ENCODE peak calls at places on chromosome 16, in nine cellular contexts. U, D, N, Q, M, T, J, B and L are unnamed samples. For H3K4me1, the result is how much of the 10 kb centered on the place peaks cover.

GRCh38 chr16:1363501-1364041 is 11.8 kb downstream of the GNPTG start:
- DNase-seq in U (peak), D (peak), N (peak), Q (peak), M (peak), T (no peak), J (peak), B (no peak), L (peak)

GRCh38 chr16:35639233-35640205 is 2180.1 kb downstream of the TP53TG3F start:
- DNase-seq in U (no peak), D (no peak), N (no peak), Q (no peak), M (no peak), T (no peak), J (no peak), B (no peak), L (no peak)

GRCh38 chr16:5826332-5826731 is 728.7 kb upstream of the EEF2KMT start:
- DNase-seq in U (no peak), D (no peak), N (no peak), Q (no peak), M (no peak), T (no peak), J (no peak), B (no peak), L (no peak)

GRCh38 chr16:57123216-57123968 is 31.0 kb downstream of the CPNE2 start:
- DNase-seq in U (no peak), D (no peak), N (no peak), Q (no peak), M (no peak), T (no peak), J (no peak), B (no peak), L (no peak)

GRCh38 chr16:87017388-87018012 is 299.7 kb downstream of the C16orf95 start:
- DNase-seq in U (no peak), D (no peak), N (peak), Q (peak), M (peak), T (peak), J (peak), B (no peak), L (peak)

GRCh38 chr16:89493776-89494175 is 3.4 kb upstream of the ANKRD11 start:
- DNase-seq in U (no peak), D (no peak), N (no peak), Q (no peak), M (no peak), T (no peak), J (no peak), B (no peak), L (no peak)

GRCh38 chr16:56657555-56658430 is at the start of gene MT1F:
- DNase-seq in U (peak), D (peak), N (peak), Q (peak), M (peak), T (peak), J (peak), B (no peak), L (peak)

GRCh38 chr16:84502581-84502980 is 1.9 kb downstream of the MEAK7 start:
- DNase-seq in U (no peak), D (no peak), N (no peak), Q (no peak), M (peak), T (peak), J (no peak), B (no peak), L (no peak)

GRCh38 chr16:80580109-80580832 is 39.5 kb downstream of the DYNLRB2 start:
- DNase-seq in U (no peak), D (no peak), N (no peak), Q (no peak), M (peak), T (peak), J (no peak), B (peak), L (no peak)

GRCh38 chr16:76676356-76676755 is 399.2 kb downstream of the CNTNAP4 start:
- DNase-seq in U (no peak), D (no peak), N (peak), Q (peak), M (peak), T (no peak), J (no peak), B (no peak), L (no peak)

GRCh38 chr16:90046122-90046970 is 27.1 kb upstream of the DBNDD1 start:
- DNase-seq in U (no peak), D (no peak), N (peak), Q (peak), M (no peak), T (no peak), J (no peak), B (no peak), L (no peak)

GRCh38 chr16:17770104-17770503 is 299.3 kb upstream of the XYLT1 start:
- DNase-seq in U (no peak), D (no peak), N (peak), Q (peak), M (no peak), T (no peak), J (no peak), B (no peak), L (no peak)

GRCh38 chr16:29665294-29666077 is 2.4 kb downstream of the SPN start:
- DNase-seq in U (no peak), D (no peak), N (no peak), Q (peak), M (no peak), T (no peak), J (no peak), B (no peak), L (no peak)

GRCh38 chr16:123971-124370 is 14.5 kb downstream of the NPRL3 start:
- DNase-seq in U (no peak), D (no peak), N (no peak), Q (no peak), M (no peak), T (no peak), J (no peak), B (no peak), L (no peak)

GRCh38 chr16:57475711-57476339 is 10.5 kb downstream of the DOK4 start:
- DNase-seq in U (no peak), D (peak), N (peak), Q (peak), M (peak), T (peak), J (peak), B (no peak), L (peak)

GRCh38 chr16:17509194-17509593 is 38.4 kb upstream of the XYLT1 start:
- DNase-seq in U (no peak), D (no peak), N (peak), Q (no peak), M (no peak), T (peak), J (no peak), B (no peak), L (no peak)

GRCh38 chr16:52629296-52629695 is 82.4 kb upstream of the TOX3 start:
- DNase-seq in U (no peak), D (no peak), N (no peak), Q (no peak), M (no peak), T (no peak), J (no peak), B (no peak), L (no peak)

GRCh38 chr16:28597692-28598261 is 927 bp upstream of the SULT1A2 start:
- DNase-seq in U (peak), D (peak), N (peak), Q (peak), M (no peak), T (no peak), J (peak), B (no peak), L (no peak)

GRCh38 chr16:26196806-26197205 is 505.0 kb downstream of the HS3ST4 start:
- DNase-seq in U (no peak), D (no peak), N (no peak), Q (no peak), M (no peak), T (no peak), J (no peak), B (no peak), L (no peak)

DNA sequence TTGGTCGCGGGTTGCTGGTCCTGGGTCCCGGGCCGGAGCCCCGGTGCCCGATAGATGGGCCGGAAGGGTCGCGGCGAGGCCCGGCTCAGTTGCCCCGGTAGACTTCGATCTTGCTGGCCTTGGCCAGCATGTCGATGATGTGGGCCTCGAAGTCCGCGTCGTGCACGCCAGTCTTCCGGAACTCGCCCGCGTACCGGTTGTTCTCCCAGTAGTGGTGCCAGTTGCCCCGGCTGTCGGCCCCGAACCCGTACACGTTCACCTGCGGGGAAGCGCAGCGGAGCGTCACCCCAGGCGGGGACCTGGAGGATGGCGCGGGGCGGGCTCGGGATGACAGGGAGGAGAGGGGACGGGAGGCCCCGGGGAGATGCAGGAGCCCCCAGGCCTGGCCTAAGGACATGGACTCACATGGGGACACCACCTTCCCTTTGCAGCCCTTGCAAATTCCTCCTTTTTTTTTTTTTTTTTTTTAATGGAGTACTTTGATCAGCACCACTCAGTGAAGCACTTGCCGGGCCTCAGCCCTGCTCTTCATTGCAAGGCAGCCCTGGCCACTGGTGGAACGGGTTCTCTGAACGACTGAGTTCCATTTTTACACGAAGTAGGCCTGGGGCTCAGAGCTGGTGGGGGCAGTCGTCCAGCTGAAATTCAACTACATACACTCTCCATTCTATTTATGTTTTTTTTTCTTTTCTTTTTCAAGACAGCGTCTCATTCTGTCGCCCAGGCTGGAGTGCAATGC is 35.1 kb downstream of the DDX19A start:
- DNase-seq in U (no peak), D (no peak), N (no peak), Q (no peak), M (no peak), T (no peak), J (no peak), B (no peak), L (no peak)
- H3K9ac ChIP-seq in U (peak), D (no peak), N (peak), Q (no peak), M (peak), T (peak), J (no peak), B (peak), L (peak)

GRCh38 chr16:85573696-85574641 is 39.2 kb upstream of the GSE1 start:
- DNase-seq in U (no peak), D (peak), N (no peak), Q (peak), M (no peak), T (peak), J (no peak), B (no peak), L (peak)
- H3K4me3 ChIP-seq in U (no peak), D (no peak), N (no peak), Q (no peak), M (no peak), T (peak), J (no peak), B (no peak), L (peak)

DNA sequence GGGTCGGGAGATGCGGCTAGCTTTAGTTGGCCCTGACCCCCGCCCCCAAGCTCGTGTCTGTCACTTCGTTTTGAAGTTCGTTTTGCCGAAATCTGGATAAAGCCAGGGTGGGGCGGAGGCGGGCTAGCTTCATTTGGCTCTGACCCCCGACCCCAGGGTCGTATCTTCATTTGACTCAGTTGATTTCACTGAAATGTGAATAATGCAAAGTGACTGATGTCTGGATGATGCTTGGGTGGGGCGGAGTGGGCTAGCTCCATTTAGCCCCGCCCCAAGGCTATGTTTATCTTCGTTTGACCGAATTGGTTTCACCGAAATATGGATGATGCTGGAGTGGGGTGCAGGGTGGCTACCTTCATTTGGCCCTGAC is 667 bp downstream of the PSMD7 start:
- DNase-seq in U (peak), D (no peak), N (peak), Q (no peak), M (peak), T (no peak), J (peak), B (no peak), L (peak)
- H3K4me1 ChIP-seq in U (under half), D (under half), N (under half), Q (under half), M (under half), T (under half), J (under half), B (under half), L (under half)

GRCh38 chr16:49698416-49698815 is 157.5 kb downstream of the ZNF423 start:
- DNase-seq in U (no peak), D (no peak), N (peak), Q (peak), M (no peak), T (peak), J (peak), B (no peak), L (no peak)

GRCh38 chr16:49698931-49699715 is 156.8 kb downstream of the ZNF423 start:
- DNase-seq in U (no peak), D (no peak), N (peak), Q (peak), M (no peak), T (peak), J (peak), B (no peak), L (no peak)

GRCh38 chr16:49695782-49696413 is 160.0 kb downstream of the ZNF423 start:
- DNase-seq in U (no peak), D (no peak), N (no peak), Q (no peak), M (no peak), T (no peak), J (no peak), B (no peak), L (no peak)

GRCh38 chr16:49696414-49697101 is 159.4 kb downstream of the ZNF423 start:
- DNase-seq in U (no peak), D (no peak), N (peak), Q (peak), M (no peak), T (no peak), J (peak), B (no peak), L (no peak)

GRCh38 chr16:49697631-49698030 is 158.3 kb downstream of the ZNF423 start:
- DNase-seq in U (no peak), D (no peak), N (no peak), Q (peak), M (no peak), T (no peak), J (peak), B (no peak), L (no peak)
- H3K9ac ChIP-seq in U (no peak), D (no peak), N (peak), Q (no peak), M (no peak), T (no peak), J (no peak), B (no peak), L (no peak)

DNA sequence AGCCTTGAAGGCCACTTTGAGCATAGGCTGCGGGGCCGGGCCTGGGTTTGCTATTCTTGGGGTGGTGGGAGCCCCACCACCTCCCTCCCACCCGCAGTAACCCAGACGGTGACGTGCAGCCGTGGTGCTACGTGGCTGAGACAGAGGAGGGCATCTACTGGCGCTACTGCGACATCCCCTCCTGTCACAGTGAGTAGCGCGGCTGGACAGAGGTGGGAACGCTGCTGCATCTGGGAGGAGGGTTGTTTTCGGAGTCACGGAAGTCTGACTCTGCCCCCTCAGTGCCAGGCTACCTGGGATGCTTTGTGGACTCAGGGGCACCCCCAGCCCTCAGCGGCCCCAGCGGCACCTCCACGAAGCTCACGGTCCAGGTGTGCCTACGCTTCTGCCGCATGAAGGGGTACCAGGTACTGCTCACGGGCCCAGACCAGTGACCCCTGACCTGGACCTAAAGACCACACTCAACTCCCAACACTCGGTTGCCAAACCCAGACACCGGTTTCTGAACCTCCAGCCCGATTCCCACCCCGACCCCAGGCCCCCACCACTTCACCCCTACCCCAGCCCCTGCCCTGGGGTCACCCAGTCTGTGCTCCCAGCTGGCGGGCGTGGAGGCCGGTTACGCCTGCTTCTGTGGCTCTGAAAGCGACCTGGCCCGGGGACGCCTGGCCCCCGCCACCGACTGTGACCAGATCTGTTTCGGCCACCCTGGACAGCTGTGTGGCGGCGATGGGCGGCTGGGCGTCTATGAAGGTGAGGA is 2.1 kb downstream of the KREMEN2 start:
- DNase-seq in U (no peak), D (peak), N (no peak), Q (peak), M (no peak), T (no peak), J (peak), B (no peak), L (no peak)
- H3K4me3 ChIP-seq in U (peak), D (no peak), N (no peak), Q (no peak), M (no peak), T (no peak), J (no peak), B (no peak), L (no peak)

DNA sequence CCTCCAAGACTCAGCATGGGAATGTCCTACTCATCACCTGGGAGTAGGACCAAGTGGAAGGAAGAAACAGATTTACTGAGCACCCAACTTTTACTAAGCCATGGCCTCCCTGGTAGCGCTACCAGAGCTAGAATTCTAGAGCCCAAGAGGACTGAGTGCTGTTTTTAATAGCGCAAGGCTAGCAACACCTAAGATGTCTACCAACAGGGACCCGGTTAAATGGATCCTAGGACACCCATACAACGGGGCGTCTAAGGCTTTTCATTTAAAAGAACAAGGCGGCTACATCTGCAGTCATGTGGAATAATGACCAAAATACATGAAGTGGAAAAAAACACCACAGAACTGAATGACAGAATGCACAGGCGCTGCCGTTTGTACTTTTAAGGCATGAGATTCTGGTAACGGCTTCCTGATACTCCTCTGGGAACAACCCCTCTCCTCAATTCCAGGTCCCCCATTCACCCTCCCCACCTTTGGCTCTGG is 5.1 kb downstream of the GGA2 start:
- DNase-seq in U (no peak), D (peak), N (no peak), Q (no peak), M (no peak), T (no peak), J (peak), B (no peak), L (no peak)
- H3K4me1 ChIP-seq in U (under half), D (half or more), N (under half), Q (under half), M (under half), T (under half), J (half or more), B (under half), L (half or more)

GRCh38 chr16:88334517-88335149 is 48.1 kb upstream of the ZNF469 start:
- DNase-seq in U (no peak), D (peak), N (no peak), Q (no peak), M (peak), T (no peak), J (no peak), B (no peak), L (no peak)

GRCh38 chr16:88330971-88331890 is 51.5 kb upstream of the ZNF469 start:
- DNase-seq in U (no peak), D (peak), N (no peak), Q (no peak), M (no peak), T (no peak), J (no peak), B (no peak), L (no peak)

GRCh38 chr16:88333645-88334516 is 48.9 kb upstream of the ZNF469 start:
- DNase-seq in U (no peak), D (no peak), N (no peak), Q (no peak), M (no peak), T (no peak), J (no peak), B (no peak), L (no peak)

GRCh38 chr16:88329726-88330700 is 52.7 kb upstream of the ZNF469 start:
- DNase-seq in U (no peak), D (peak), N (no peak), Q (no peak), M (no peak), T (peak), J (no peak), B (no peak), L (no peak)

GRCh38 chr16:88331989-88332920 is 50.5 kb upstream of the ZNF469 start:
- DNase-seq in U (no peak), D (peak), N (peak), Q (no peak), M (peak), T (peak), J (no peak), B (no peak), L (peak)
- H3K9ac ChIP-seq in U (no peak), D (no peak), N (no peak), Q (no peak), M (peak), T (peak), J (no peak), B (no peak), L (peak)